ENCODE peak calls at places on chromosomes 6 and 20, in seven cellular contexts. U, O, M, R, Q, D and T are unnamed samples.

GRCh38 chr6:25835442-25836283 is 3.8 kb upstream of the SLC17A1 start:
- DNase-seq in U (no peak), R (no peak), D (no peak), M (no peak), Q (no peak), O (peak; percentile 25), T (no peak)

GRCh38 chr6:116369540-116370327 is 1.0 kb upstream of the DSE start:
- DNase-seq in U (no peak), Q (no peak), O (peak; percentile 8), D (no peak), M (no peak), R (no peak), T (no peak)

GRCh38 chr20:44034965-44035635 is 120.4 kb downstream of the TOX2 start:
- DNase-seq in O (no peak), D (no peak), Q (no peak), U (no peak), R (no peak), M (no peak), T (no peak)

GRCh38 chr20:56171087-56172012 is 77.2 kb upstream of the MC3R start:
- DNase-seq in D (no peak), U (no peak), O (peak; percentile 5), Q (no peak), M (no peak), R (peak; percentile 7), T (no peak)

GRCh38 chr6:90584636-90585255 is 2.1 kb downstream of the MAP3K7 start:
- DNase-seq in U (no peak), R (peak; percentile 60), O (peak; percentile 16), D (no peak), M (no peak), Q (no peak), T (no peak)

GRCh38 chr20:371755-372542 is 8.6 kb upstream of the TRIB3 start:
- DNase-seq in U (peak; percentile 84), Q (no peak), M (peak; percentile 42), O (peak; percentile 99), D (no peak), R (peak; percentile 67), T (no peak)

GRCh38 chr6:29925341-29926080 is 16.8 kb upstream of the HLA-A start:
- DNase-seq in U (no peak), R (no peak), D (no peak), O (no peak), Q (no peak), M (no peak), T (no peak)

GRCh38 chr20:21832442-21833152 is 127.1 kb downstream of the PAX1 start:
- DNase-seq in U (no peak), O (no peak), D (no peak), R (no peak), M (no peak), Q (no peak), T (no peak)

GRCh38 chr20:35561671-35562070 is 19.8 kb downstream of the ERGIC3 start:
- DNase-seq in M (no peak), U (no peak), R (no peak), O (no peak), Q (no peak), D (peak; percentile 38), T (no peak)

GRCh38 chr20:50870572-50871161 is 60.6 kb downstream of the ADNP start:
- DNase-seq in D (peak; percentile 94), U (no peak), R (peak; percentile 57), Q (peak; percentile 40), M (no peak), O (peak; percentile 56), T (no peak)

GRCh38 chr6:32148722-32149576 is 2.8 kb downstream of the PRRT1 start:
- DNase-seq in R (peak; percentile 25), M (peak; percentile 87), U (no peak), O (no peak), Q (no peak), D (peak; percentile 96), T (peak; percentile 86)

GRCh38 chr20:62970307-62971210 is 18.1 kb downstream of the SLC17A9 start:
- DNase-seq in O (no peak), R (no peak), D (no peak), M (no peak), Q (no peak), U (no peak), T (no peak)

GRCh38 chr20:34473262-34473883 is 42.8 kb upstream of the DYNLRB1 start:
- DNase-seq in U (peak; percentile 44), M (peak; percentile 48), Q (peak; percentile 51), O (peak; percentile 77), D (peak; percentile 74), R (peak; percentile 35), T (no peak)

GRCh38 chr6:33577718-33578117 is 2.4 kb downstream of the BAK1 start:
- DNase-seq in O (no peak), U (no peak), Q (no peak), M (peak; percentile 68), R (no peak), D (no peak), T (no peak)

GRCh38 chr20:40961686-40962640 is 66.7 kb upstream of the TOP1 start:
- DNase-seq in U (no peak), O (no peak), Q (no peak), D (no peak), M (no peak), R (peak; percentile 38), T (no peak)

DNA sequence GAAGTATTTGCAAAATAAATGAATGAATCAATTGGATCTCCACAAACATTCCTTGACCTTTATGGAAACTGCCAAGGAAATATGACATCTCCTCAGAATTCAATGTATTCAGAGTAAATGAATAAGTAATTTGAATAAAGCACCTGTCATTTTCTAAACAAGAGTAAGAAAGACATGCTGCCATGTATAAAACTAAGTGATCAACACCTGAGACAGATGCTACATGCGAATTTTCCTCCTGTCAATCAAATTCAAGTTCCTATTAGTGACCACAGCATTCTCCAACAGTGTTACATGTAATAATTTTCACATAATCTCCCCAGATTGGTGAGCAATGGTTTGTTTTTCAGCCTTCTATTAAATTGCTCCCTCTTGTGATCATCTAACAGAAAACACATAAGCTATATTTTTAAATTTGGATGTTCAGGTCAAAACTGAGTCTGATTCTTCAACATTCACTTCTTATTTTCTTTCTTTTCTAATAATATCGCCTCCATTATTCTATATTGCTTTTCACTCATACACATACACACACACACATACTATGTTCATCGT is 163.2 kb upstream of the RNF217 start:
- DNase-seq in D (no peak), O (peak; percentile 1), Q (no peak), M (no peak), R (no peak), U (no peak), T (no peak)
- TF ChIP-seq CTCF in D (no peak), O (peak; percentile 16), Q (peak; percentile 47), M (no peak), R (peak; percentile 33), U (no peak), T (no peak)

DNA sequence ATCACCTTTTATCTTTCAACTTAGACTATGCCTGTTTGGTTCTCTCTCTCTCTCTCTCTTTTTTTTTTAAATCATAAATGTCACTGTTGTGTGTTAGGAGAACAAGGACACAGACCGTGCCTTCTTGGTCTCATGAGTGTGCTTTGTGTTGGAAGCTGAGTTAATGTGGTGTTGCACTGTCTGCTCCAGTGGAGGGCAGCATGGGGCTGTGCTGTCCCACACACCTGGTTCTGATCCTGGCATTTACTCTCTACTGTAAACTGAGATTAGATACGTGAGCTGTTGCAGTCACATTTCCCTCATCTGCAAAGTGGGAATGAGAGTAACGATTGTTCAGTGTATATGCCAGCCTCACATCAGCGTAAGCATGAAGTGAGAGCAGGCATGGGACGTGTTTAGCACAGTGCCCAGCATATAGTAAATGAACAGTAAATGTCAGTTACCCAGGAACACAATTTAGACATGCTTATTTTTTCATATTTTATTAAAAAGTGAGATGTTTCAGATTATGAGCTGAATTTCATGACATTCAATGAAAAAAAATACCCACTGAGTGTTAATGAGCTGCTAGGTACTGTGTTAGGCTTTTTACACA is 161.1 kb downstream of the FARS2 start:
- DNase-seq in U (no peak), M (no peak), Q (no peak), R (peak; percentile 33), D (peak; percentile 56), O (peak; percentile 45), T (no peak)
- TF ChIP-seq CTCF in U (peak; percentile 43), M (peak; percentile 18), Q (peak; percentile 56), R (peak; percentile 67), D (no peak), O (peak; percentile 76), T (peak; percentile 31)

GRCh38 chr20:46056027-46056833 is 27.2 kb downstream of the SLC12A5 start:
- DNase-seq in Q (no peak), O (no peak), U (no peak), R (no peak), M (no peak), D (no peak), T (no peak)

GRCh38 chr20:46058656-46059281 is 29.8 kb downstream of the SLC12A5 start:
- DNase-seq in O (no peak), Q (peak; percentile 32), M (no peak), D (peak; percentile 65), U (no peak), R (no peak), T (no peak)

GRCh38 chr20:46060301-46060881 is 29.4 kb downstream of the NCOA5 start:
- DNase-seq in U (no peak), R (no peak), Q (no peak), O (no peak), D (no peak), M (no peak), T (no peak)

GRCh38 chr20:46056970-46057855 is 28.2 kb downstream of the SLC12A5 start:
- DNase-seq in Q (peak; percentile 65), R (peak; percentile 42), D (peak; percentile 83), M (peak; percentile 33), U (no peak), O (peak; percentile 45), T (no peak)

DNA sequence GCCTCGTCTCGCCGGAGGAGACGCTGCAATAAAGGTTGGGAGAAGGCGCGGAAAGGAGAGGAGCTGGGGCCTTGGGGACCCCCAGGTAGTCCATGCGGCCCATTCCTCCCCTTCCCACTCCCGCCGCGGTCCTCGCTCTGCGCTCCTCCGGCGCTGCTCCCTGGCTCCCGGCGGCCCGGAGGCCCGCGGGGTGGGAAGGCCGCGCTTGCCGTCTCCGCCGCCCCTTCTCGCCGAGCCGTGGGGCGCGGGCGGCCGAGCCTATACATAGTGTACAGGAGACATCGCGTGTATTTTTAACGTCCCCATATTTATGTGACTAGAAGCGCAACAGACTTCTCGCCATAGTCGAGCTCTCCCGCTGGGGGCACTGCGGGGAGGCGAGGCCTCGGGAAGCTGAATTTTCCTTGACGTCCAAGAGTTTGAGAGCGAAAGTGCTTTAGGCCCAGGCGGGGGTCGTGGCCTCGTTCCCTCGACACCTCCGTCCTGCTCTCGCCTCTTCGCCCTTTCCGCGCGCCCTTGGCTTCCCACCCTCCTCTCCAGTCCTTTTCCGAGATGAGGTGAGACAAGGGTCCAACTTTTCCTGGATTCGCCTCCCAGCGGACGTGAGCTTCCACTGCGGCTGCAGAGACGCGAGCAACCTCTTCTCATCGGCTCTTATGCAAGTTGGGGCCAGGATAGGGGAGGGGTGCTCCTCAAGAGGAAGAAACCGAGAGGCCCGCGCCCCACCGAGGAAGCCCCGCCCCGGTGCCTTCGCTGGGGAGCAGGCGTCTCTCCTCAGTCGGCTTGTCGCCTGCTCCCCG is 29.0 kb downstream of the SLC12A5 start:
- DNase-seq in U (no peak), M (peak; percentile 24), O (peak; percentile 33), D (peak; percentile 79), R (peak; percentile 35), Q (peak; percentile 45), T (no peak)
- TF ChIP-seq CTCF in U (no peak), M (no peak), O (peak; percentile 40), D (no peak), R (peak; percentile 55), Q (peak; percentile 61), T (no peak)

DNA sequence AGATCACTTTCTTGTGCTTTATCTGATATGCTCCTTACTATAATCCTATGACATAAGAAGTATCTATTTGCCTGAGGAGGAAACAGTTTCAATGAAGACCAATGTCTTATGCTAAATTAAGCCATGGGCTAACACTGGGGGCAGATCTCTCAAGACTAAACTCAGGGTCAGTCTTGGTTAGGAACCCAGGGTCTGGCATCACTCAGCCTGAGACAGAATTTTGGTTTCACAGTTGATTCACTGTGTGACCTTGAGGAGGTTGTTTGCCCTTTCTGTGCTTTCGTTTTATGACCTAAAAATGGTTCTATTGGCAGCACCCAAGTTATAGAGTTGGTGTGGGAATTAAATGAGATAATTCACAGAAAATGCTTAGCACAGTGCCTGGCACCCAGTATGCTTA is 4.9 kb upstream of the BCAS1 start:
- DNase-seq in U (no peak), R (no peak), M (no peak), D (no peak), Q (no peak), O (no peak), T (no peak)
- TF ChIP-seq CTCF in U (no peak), R (no peak), M (no peak), D (no peak), Q (no peak), O (no peak), T (no peak)